ENCODE peak calls at places on chromosomes 11 and 22, in eight cellular contexts. I is uterus; W is lower leg skin; Z is IMR-90; N is MM.1S; V is CD8-positive, alpha-beta memory T cell; K is PC-3; F is foreskin fibroblast. P is an unnamed sample.

GRCh38 chr11:66274219-66274618 is 3.8 kb upstream of the CNIH2 start:
- DNase-seq in I (no peak), W (no peak), Z (no peak), N (no peak), V (no peak), K (no peak), F (no peak), P (no peak)

GRCh38 chr11:35013514-35014191 is 97.2 kb downstream of the PDHX start:
- DNase-seq in I (no peak), W (no peak), Z (no peak), N (peak; percentile 83), V (peak; percentile 37), K (no peak), F (no peak), P (no peak)

GRCh38 chr11:60970369-60970774 is 1.1 kb upstream of the CD6 start:
- DNase-seq in I (no peak), W (no peak), Z (peak; percentile 29), N (peak; percentile 67), V (peak; percentile 79), K (peak; percentile 75), F (peak; percentile 21), P (peak; percentile 35)

GRCh38 chr22:40572976-40573375 is 63.5 kb downstream of the MRTFA start:
- DNase-seq in I (no peak), W (no peak), Z (no peak), N (no peak), V (no peak), K (no peak), F (no peak), P (no peak)

GRCh38 chr11:5203366-5203765 is 2.9 kb upstream of the OR51V1 start:
- DNase-seq in I (no peak), W (no peak), Z (peak; percentile 71), N (no peak), V (no peak), K (no peak), F (peak; percentile 39), P (no peak)

GRCh38 chr11:61297341-61297740 is 2.2 kb upstream of the VWCE start:
- DNase-seq in I (no peak), W (no peak), Z (peak; percentile 18), N (no peak), V (no peak), K (no peak), F (no peak), P (no peak)

GRCh38 chr11:61551630-61552029 is 29.2 kb downstream of the SYT7 start:
- DNase-seq in I (no peak), W (no peak), Z (peak; percentile 50), N (no peak), V (no peak), K (peak; percentile 31), F (peak; percentile 32), P (no peak)

GRCh38 chr11:72821920-72822799 is 7.9 kb downstream of the ATG16L2 start:
- DNase-seq in I (peak; percentile 94), W (peak; percentile 96), Z (peak; percentile 84), N (peak; percentile 87), V (peak; percentile 79), K (peak; percentile 95), F (peak; percentile 87), P (peak; percentile 93)

GRCh38 chr22:49606562-49606961 is 221.1 kb downstream of the BRD1 start:
- DNase-seq in I (no peak), W (no peak), Z (no peak), N (no peak), V (no peak), K (no peak), F (no peak), P (no peak)

GRCh38 chr11:74650498-74650897 is 58.1 kb downstream of the POLD3 start:
- DNase-seq in I (no peak), W (no peak), Z (peak; percentile 100), N (no peak), V (no peak), K (no peak), F (peak; percentile 69), P (no peak)

GRCh38 chr11:120147950-120148270 is 10.0 kb upstream of the TRIM29 start:
- DNase-seq in I (no peak), W (no peak), Z (no peak), N (no peak), V (no peak), K (no peak), F (no peak), P (no peak)

GRCh38 chr22:42228480-42228879 is 42.0 kb downstream of the TCF20 start:
- DNase-seq in I (no peak), W (no peak), Z (no peak), N (no peak), V (no peak), K (no peak), F (no peak), P (no peak)

GRCh38 chr11:118342503-118343161 is at the start of gene CD3D:
- DNase-seq in I (no peak), W (no peak), Z (no peak), N (no peak), V (peak; percentile 76), K (no peak), F (no peak), P (no peak)
- H3K4me3 ChIP-seq in I (no peak within 1 kb of the TSS), W (no peak within 1 kb of the TSS), Z (no peak within 1 kb of the TSS), N (no peak within 1 kb of the TSS), V (peak within 1 kb of the TSS; percentile 99), K (no peak within 1 kb of the TSS), F (no peak within 1 kb of the TSS), P (no peak within 1 kb of the TSS)

DNA sequence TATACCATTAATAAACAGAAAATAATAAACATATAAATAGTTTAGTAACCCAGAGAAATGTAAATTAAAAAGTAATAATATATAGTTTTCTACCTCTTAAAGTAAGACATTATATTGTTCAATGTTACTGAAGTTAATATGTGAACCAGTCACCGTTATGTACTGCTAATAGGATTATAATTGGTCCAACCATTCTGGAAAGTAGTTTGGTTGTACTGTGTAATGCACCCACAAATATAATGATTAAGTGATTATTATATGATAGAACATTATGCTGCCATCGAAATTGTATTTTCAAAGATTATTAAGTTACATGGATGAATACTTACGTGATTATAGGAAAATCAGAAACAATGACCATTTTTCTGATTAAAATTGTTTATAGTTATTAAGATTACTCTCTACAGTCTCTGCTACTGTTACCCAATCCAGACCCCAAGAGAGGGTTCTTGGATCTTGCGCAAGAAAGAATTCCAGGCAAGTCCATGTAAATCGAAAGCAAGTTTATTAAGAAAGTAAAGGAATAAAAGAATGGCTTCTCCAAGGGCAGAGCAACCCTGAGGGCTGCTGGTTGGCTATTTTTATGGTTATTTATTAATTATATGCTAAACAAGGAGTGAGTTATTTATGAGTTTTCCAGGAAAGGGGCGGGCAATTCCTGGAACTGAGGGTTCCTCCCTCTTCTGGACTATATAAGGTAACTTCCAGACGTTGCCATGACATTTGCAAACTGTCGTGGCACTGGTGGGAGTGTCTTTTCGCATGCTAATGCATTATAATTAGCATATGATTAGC is 50.1 kb downstream of the ACER3 start:
- DNase-seq in I (peak; percentile 55), W (no peak), Z (no peak), N (no peak), V (no peak), K (no peak), F (peak; percentile 5), P (peak; percentile 48)
- H3K4me3 ChIP-seq in I (peak overlapping the region; percentile 18), W (no peak overlapping the region), Z (no peak overlapping the region), N (no peak overlapping the region), V (no peak overlapping the region), K (no peak overlapping the region), F (no peak overlapping the region), P (no peak overlapping the region)

DNA sequence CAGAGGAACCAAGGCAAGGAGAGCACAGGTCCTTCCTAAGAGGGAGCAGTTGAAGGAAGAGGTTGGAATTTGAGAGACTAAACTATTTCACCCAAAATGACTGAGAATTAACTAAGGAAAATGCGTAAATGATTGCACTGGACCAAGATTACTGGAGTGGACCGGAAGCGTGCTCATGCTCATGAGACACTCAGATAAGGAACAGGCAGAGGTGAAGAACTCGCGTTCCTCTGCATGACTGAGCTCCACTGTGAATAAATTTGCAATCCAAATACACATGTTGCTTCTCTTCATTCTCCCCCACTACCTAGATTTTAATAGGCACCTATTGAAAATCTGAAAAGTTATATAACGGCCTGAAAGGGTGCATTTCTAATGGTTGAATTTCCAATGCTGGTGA is 207.0 kb downstream of the KIRREL3 start:
- DNase-seq in I (no peak), W (no peak), Z (no peak), N (no peak), V (no peak), K (no peak), F (no peak), P (no peak)
- H3K4me3 ChIP-seq in I (no peak overlapping the region), W (no peak overlapping the region), Z (no peak overlapping the region), N (no peak overlapping the region), V (no peak overlapping the region), K (no peak overlapping the region), F (no peak overlapping the region), P (no peak overlapping the region)

GRCh38 chr22:19974935-19975706 is 33.5 kb upstream of the TXNRD2 start:
- DNase-seq in I (no peak), W (no peak), Z (no peak), N (no peak), V (no peak), K (peak; percentile 9), F (no peak), P (no peak)
- H3K4me3 ChIP-seq in I (no peak overlapping the region), W (no peak overlapping the region), Z (no peak overlapping the region), N (no peak overlapping the region), V (no peak overlapping the region), K (no peak overlapping the region), F (no peak overlapping the region), P (no peak overlapping the region)

GRCh38 chr11:22828373-22828772 is 1.2 kb downstream of the SVIP start:
- DNase-seq in I (no peak), W (no peak), Z (no peak), N (peak; percentile 17), V (no peak), K (no peak), F (no peak), P (no peak)
- H3K4me3 ChIP-seq in I (peak overlapping the region; percentile 92), W (no peak overlapping the region), Z (no peak overlapping the region), N (peak overlapping the region; percentile 97), V (peak overlapping the region; percentile 28), K (peak overlapping the region; percentile 93), F (peak overlapping the region; percentile 88), P (peak overlapping the region; percentile 89)

DNA sequence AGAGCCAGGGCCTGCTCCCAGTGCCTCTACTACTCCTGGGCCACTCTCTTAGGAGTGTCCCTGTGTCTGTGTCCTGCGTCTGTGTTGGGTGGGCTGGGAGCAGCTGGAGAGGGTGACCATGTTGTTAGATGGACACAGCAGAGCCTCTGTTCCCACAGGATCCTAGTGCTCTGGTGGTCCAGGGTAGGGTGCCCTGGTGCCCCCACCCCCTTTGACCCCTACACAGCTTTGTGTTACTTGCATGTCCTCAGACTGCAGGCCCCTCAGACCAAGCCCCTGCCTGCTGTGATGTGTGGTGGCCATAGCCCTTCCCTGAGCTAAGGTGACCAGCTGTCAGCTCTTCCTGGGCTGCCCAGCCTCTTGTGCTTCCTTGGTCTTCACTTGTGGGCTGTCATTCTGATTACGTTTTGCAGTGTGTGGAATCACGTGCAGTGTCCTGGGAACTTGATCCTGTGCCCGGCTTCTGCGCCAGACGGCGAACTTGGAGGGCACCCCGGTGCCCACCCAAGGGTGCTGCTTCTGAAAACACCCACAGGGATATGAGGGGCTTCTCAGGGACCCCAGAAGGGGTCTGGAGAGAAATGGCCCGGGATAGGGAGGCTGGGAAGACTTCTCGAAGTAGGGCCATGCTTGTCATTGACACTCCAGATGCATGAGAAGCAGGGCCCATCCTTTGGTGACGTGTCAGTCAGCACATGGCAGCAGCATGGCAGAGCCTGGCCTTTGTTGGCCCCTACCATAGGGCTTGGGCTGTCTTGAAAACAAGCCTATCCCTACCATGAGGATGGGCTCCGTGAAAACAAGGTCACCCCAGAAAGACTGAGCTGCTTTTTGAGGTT is 1.5 kb downstream of the TANGO2 start:
- DNase-seq in I (no peak), W (no peak), Z (no peak), N (no peak), V (no peak), K (no peak), F (no peak), P (no peak)
- H3K4me3 ChIP-seq in I (no peak overlapping the region), W (no peak overlapping the region), Z (peak overlapping the region; percentile 64), N (peak overlapping the region; percentile 100), V (peak overlapping the region; percentile 91), K (peak overlapping the region; percentile 85), F (peak overlapping the region; percentile 96), P (peak overlapping the region; percentile 74)

P was measured in tibial artery.